ENCODE peak calls at places on chromosomes 6 and 20, in four cellular contexts. T is IMR-90, R is neuronal stem cell, F is H9. U is an unnamed sample.

GRCh38 chr6:168376811-168377480 is 57.4 kb upstream of the DACT2 start:
- DNase-seq in R (no peak), T (no peak), F (no peak), U (no peak)

GRCh38 chr6:145544031-145544430 is 191.3 kb downstream of the EPM2A start:
- DNase-seq in F (no peak), T (peak), R (no peak), U (no peak)

GRCh38 chr6:116369540-116370327 is 1.0 kb upstream of the DSE start:
- DNase-seq in T (no peak), F (no peak), R (no peak), U (no peak)

GRCh38 chr6:130167655-130168054 is 55.1 kb downstream of the SAMD3 start:
- DNase-seq in T (peak), F (no peak), R (no peak), U (peak)

GRCh38 chr6:79421001-79421411 is 116.2 kb downstream of the LCA5 start:
- DNase-seq in T (peak), F (no peak), R (no peak), U (peak)

GRCh38 chr20:53258741-53259140 is 286.6 kb downstream of the TSHZ2 start:
- DNase-seq in R (no peak), T (no peak), F (no peak), U (peak)

GRCh38 chr6:159973406-159973805 is 4.5 kb downstream of the IGF2R start:
- DNase-seq in R (no peak), F (no peak), T (peak), U (no peak)

GRCh38 chr6:85404497-85405174 is 45.2 kb upstream of the NT5E start:
- DNase-seq in R (no peak), T (peak), F (no peak), U (peak)

GRCh38 chr6:139538366-139538765 is 163.9 kb upstream of the CITED2 start:
- DNase-seq in T (no peak), R (no peak), F (no peak), U (peak)

GRCh38 chr20:22962567-22963439 is 72.3 kb upstream of the SSTR4 start:
- DNase-seq in R (no peak), F (no peak), T (no peak), U (peak)

GRCh38 chr6:14638932-14639875 is 521.6 kb downstream of the CD83 start:
- DNase-seq in R (peak), T (peak), F (no peak), U (peak)

GRCh38 chr20:33450867-33451266 is 7.3 kb upstream of the SNTA1 start:
- DNase-seq in T (peak), R (no peak), F (no peak), U (no peak)

GRCh38 chr6:44151348-44152108 is 7.1 kb upstream of the CAPN11 start:
- DNase-seq in R (peak), F (peak), T (peak), U (peak)

GRCh38 chr6:18506387-18507017 is 119.4 kb downstream of the RNF144B start:
- DNase-seq in T (peak), F (no peak), R (no peak), U (no peak)

GRCh38 chr6:117624869-117625481 is 22.7 kb upstream of the GOPC start:
- DNase-seq in F (no peak), R (no peak), T (no peak), U (no peak)

GRCh38 chr20:61929971-61930666 is 135.6 kb downstream of the TAF4 start:
- DNase-seq in T (no peak), F (no peak), R (no peak), U (no peak)

GRCh38 chr6:97085772-97086171 is 161.2 kb downstream of the KLHL32 start:
- DNase-seq in F (no peak), R (no peak), T (peak), U (no peak)

GRCh38 chr6:9507136-9507895 is 907.6 kb downstream of the TFAP2A start:
- DNase-seq in R (peak), F (no peak), T (no peak), U (peak)

GRCh38 chr6:156963712-156964700 is 186.8 kb downstream of the ARID1B start:
- DNase-seq in F (no peak), T (peak), R (no peak), U (peak)

GRCh38 chr6:139392834-139393233 is 18.4 kb upstream of the CITED2 start:
- DNase-seq in F (no peak), R (no peak), T (peak), U (no peak)

GRCh38 chr6:37688088-37688850 is 9.4 kb downstream of the MDGA1 start:
- DNase-seq in F (no peak), T (no peak), R (no peak), U (no peak)

GRCh38 chr6:47483516-47483852 is 5.9 kb downstream of the CD2AP start:
- DNase-seq in F (no peak), T (no peak), R (no peak), U (no peak)

GRCh38 chr20:8571660-8572059 is 439.6 kb downstream of the PLCB1 start:
- DNase-seq in R (no peak), T (no peak), F (no peak), U (no peak)

GRCh38 chr20:15146948-15147347 is 809.5 kb upstream of the FLRT3 start:
- DNase-seq in R (no peak), T (no peak), F (no peak), U (no peak)

DNA sequence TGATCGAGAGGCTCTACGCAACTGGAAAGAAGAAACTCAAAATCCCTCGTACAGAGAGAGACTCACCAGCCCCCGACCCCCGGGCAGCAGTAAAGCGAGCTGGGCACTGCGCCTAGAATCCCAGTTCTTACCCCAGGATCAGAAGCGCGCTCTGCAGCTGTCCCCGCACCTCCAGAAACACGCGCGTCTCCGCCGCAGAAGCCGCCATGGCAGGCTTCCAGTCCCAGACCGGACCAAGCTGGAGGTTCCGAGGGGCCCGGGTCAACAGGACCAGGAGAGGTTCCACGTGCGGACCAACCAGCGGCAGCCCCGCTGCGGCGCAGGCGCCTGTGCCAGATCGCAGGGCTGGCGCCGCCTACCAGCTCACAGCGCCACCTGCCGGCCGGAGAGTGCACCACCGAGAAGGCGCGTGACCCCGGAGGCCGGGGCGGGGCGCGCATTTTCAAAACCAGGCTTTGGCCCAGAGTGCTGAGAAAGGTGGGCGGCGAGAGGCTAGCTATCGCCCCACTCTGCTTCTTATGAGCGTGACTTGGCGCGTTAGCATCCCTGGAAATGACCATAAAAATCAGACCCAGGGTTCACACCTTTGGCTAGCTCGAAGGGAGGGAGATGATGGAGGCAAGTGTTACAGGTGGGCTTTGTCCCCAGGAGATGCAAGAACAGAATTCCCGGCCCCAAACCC is at the start of gene UBE3D:
- DNase-seq in R (peak), T (peak), F (peak), U (peak)
- H4K8ac ChIP-seq in R (no peak), T (peak), F (no peak), U (peak)

DNA sequence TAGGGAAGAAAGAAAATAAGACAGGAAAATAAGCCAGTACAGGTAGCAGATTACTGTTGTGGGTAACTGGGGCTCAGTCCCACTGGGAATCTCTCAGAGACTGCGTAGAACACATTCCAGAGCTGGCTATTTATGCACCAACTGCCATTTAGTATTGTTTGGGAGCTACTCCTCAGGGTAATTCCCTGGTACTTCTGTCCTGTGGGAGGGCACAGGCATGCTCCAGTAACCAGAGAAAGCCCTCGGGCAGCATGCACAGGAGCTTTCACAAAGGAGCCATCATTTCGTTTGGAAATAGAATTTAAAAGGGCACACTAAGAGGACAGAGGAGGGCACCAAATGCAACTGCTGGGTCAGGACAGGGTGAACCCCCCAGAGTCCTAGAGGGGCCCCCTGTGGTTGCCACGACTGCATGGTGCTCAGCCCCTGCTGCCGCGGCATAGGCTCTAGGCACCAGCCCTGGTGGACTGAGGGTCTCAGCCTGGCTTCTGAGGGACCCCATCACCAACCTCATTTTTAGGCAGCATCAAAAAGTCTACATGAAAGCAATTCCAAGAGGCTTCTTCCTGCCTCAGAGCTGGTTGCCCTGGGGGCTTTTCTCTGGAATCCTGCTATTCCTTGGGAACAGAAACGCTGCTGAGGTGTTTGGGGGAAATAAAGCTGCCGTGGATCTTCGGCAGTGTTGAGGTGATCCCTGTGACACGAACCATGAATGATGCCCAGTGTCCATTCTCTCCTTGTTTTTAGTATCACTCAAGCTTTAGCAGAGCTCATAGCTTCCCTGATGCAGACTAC is 148.2 kb upstream of the LRFN2 start:
- DNase-seq in R (no peak), T (no peak), F (no peak), U (no peak)
- H3K18ac ChIP-seq in R (no peak), T (no peak), F (no peak), U (no peak)

GRCh38 chr20:20395856-20396600 is 28.1 kb downstream of the INSM1 start:
- DNase-seq in T (no peak), R (peak), F (peak), U (no peak)
- H4K8ac ChIP-seq in T (no peak), R (no peak), F (no peak), U (no peak)

GRCh38 chr6:7115452-7116223 is 7.9 kb downstream of the RREB1 start:
- DNase-seq in R (no peak), F (no peak), T (no peak), U (no peak)
- H3K18ac ChIP-seq in R (no peak), F (no peak), T (no peak), U (no peak)

GRCh38 chr6:150676339-150676738 is 76.7 kb downstream of the PLEKHG1 start:
- DNase-seq in T (no peak), F (no peak), R (no peak), U (no peak)
- H4K8ac ChIP-seq in T (no peak), F (no peak), R (no peak), U (no peak)

GRCh38 chr20:57392512-57393271 is 1.5 kb downstream of the RBM38 start:
- DNase-seq in R (no peak), T (no peak), F (no peak), U (no peak)
- H3K18ac ChIP-seq in R (peak), T (no peak), F (no peak), U (peak)

DNA sequence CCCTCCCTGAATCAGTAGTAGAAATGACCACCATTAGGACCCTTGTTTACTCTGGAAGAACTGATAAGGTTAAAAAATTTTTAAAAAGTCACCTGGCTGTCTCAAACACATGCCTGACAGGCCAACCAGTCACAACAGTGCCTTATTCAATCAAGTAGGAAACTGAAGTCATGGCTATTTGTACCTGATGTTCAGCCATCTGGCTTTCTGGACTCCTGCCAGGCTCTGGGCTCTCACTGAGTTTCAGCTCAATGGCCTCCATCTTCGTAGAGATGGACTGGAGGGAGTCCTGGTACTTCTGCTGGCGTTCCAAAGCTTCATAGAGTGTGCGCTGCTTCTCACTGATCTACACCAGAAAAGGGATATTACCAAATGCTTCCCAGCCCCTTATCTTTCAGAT is 343.8 kb downstream of the SYNE1 start:
- DNase-seq in F (no peak), T (no peak), R (no peak), U (no peak)
- H4K8ac ChIP-seq in F (no peak), T (no peak), R (no peak), U (no peak)

DNA sequence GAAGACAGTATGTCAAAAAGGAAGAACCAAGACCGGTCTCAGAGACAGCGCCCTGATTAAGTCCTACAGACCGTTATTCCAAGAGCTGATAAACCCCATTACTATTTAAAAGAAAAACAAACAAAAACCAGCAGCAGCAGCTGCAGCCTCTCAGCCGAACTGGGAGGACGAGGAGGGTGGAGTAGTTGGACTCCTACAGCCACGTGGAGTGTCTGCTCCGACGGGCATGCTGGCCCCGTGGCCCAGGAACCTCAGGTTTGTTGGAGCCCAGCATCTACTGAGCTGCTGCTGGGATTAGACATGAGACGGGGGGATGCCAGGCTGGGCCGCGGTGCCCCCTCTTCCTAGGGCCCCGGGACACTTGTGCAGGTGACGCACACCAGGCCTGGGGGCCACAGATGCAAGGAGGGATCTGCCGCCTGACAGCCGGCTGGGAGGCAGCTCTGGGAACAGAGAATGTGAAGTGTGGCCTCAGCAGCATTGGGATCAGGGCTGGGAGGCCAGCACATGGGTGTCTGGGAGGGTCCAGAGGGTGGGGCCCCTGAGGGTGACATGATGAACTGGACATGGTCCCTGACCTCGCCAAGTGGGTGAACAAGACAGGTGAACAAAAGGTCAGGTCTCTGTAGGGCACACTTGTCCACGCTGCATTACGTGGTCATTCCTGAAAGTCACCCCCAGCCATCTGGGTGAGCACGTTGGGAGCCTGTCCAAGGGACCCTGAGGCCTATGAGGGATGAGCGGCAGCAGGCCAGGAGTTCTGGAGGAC is 2.9 kb upstream of the ZBTB46 start:
- DNase-seq in R (no peak), F (peak), T (peak), U (no peak)
- H3K18ac ChIP-seq in R (peak), F (no peak), T (peak), U (peak)

U was measured in trophoblast cell.